ENCODE peak calls at places on chromosomes 13 and 19, in seven cellular contexts. Q, F, B, I, G, L and O are unnamed samples.

GRCh38 chr19:12543855-12544254 is 7.4 kb downstream of the ZNF564 start:
- DNase-seq in Q (no peak), F (no peak), B (no peak), I (no peak), G (no peak), L (no peak), O (no peak)

GRCh38 chr19:9570255-9570654 is 14.0 kb downstream of the ZNF121 start:
- DNase-seq in Q (no peak), F (no peak), B (no peak), I (no peak), G (no peak), L (no peak), O (no peak)

GRCh38 chr13:93882086-93882651 is 597.3 kb downstream of the DCT start:
- DNase-seq in Q (no peak), F (no peak), B (no peak), I (no peak), G (no peak), L (no peak), O (no peak)

GRCh38 chr13:93771782-93772181 is 545.2 kb downstream of the GPC6 start:
- DNase-seq in Q (no peak), F (no peak), B (no peak), I (no peak), G (no peak), L (no peak), O (no peak)

GRCh38 chr13:53405616-53406015 is 377.0 kb downstream of the OLFM4 start:
- DNase-seq in Q (peak), F (no peak), B (peak), I (no peak), G (no peak), L (no peak), O (no peak)

GRCh38 chr13:74730556-74731331 is 596.5 kb upstream of the KLF12 start:
- DNase-seq in Q (no peak), F (no peak), B (no peak), I (no peak), G (no peak), L (no peak), O (no peak)

GRCh38 chr13:89862691-89863036 is 1484.8 kb upstream of the MIR17HG start:
- DNase-seq in Q (no peak), F (no peak), B (no peak), I (no peak), G (no peak), L (no peak), O (no peak)

GRCh38 chr19:15871570-15871969 is 26.3 kb downstream of the CYP4F2 start:
- DNase-seq in Q (no peak), F (no peak), B (peak), I (no peak), G (peak), L (no peak), O (peak)

GRCh38 chr19:34397853-34398252 is 6.3 kb upstream of the PDCD2L start:
- DNase-seq in Q (no peak), F (no peak), B (no peak), I (no peak), G (no peak), L (no peak), O (no peak)

GRCh38 chr13:106284358-106284757 is 251.1 kb downstream of the EFNB2 start:
- DNase-seq in Q (no peak), F (no peak), B (no peak), I (no peak), G (no peak), L (no peak), O (no peak)

GRCh38 chr13:97631158-97631557 is 197.2 kb downstream of the RAP2A start:
- DNase-seq in Q (no peak), F (no peak), B (peak), I (no peak), G (no peak), L (no peak), O (no peak)

GRCh38 chr13:39463611-39464010 is 139.4 kb downstream of the LHFPL6 start:
- DNase-seq in Q (no peak), F (no peak), B (no peak), I (no peak), G (no peak), L (no peak), O (no peak)

GRCh38 chr13:93672996-93673395 is 446.4 kb downstream of the GPC6 start:
- DNase-seq in Q (no peak), F (no peak), B (no peak), I (no peak), G (no peak), L (no peak), O (no peak)

GRCh38 chr13:45807520-45808099 is 43.9 kb downstream of the SIAH3 start:
- DNase-seq in Q (no peak), F (no peak), B (peak), I (no peak), G (no peak), L (no peak), O (no peak)

GRCh38 chr13:42803563-42804212 is 22.3 kb downstream of the FAM216B start:
- DNase-seq in Q (no peak), F (no peak), B (no peak), I (no peak), G (no peak), L (no peak), O (no peak)

GRCh38 chr19:5436101-5436947 is 18.9 kb upstream of the ZNRF4 start:
- DNase-seq in Q (peak), F (no peak), B (no peak), I (no peak), G (no peak), L (no peak), O (no peak)

GRCh38 chr13:99949657-99950413 is 21.7 kb downstream of the ZIC5 start:
- DNase-seq in Q (no peak), F (no peak), B (no peak), I (no peak), G (no peak), L (no peak), O (no peak)

GRCh38 chr13:88979465-88980180 is 1308.5 kb downstream of the SLITRK5 start:
- DNase-seq in Q (no peak), F (peak), B (peak), I (no peak), G (no peak), L (no peak), O (peak)

GRCh38 chr19:13262450-13262849 is 112.2 kb downstream of the IER2 start:
- DNase-seq in Q (no peak), F (no peak), B (peak), I (no peak), G (no peak), L (no peak), O (no peak)

GRCh38 chr13:42864952-42865634 is 83.7 kb downstream of the FAM216B start:
- DNase-seq in Q (no peak), F (no peak), B (no peak), I (no peak), G (no peak), L (no peak), O (peak)

GRCh38 chr13:43054803-43055802 is 31.7 kb downstream of the DNAJC15 start:
- DNase-seq in Q (peak), F (no peak), B (peak), I (no peak), G (no peak), L (no peak), O (peak)

GRCh38 chr19:38880076-38880881 is 2.2 kb upstream of the RINL start:
- DNase-seq in Q (no peak), F (no peak), B (no peak), I (no peak), G (no peak), L (no peak), O (no peak)

GRCh38 chr13:41054212-41054877 is 7.0 kb upstream of the WBP4 start:
- DNase-seq in Q (no peak), F (no peak), B (peak), I (no peak), G (peak), L (no peak), O (no peak)

GRCh38 chr19:17681505-17682125 is 6.5 kb downstream of the UNC13A start:
- DNase-seq in Q (peak), F (peak), B (no peak), I (peak), G (no peak), L (no peak), O (peak)

GRCh38 chr13:46345400-46345799 is 41.7 kb downstream of the RUBCNL start:
- DNase-seq in Q (no peak), F (no peak), B (no peak), I (no peak), G (no peak), L (no peak), O (no peak)

GRCh38 chr19:11657307-11657706 is 60.0 kb downstream of the ZNF627 start:
- DNase-seq in Q (no peak), F (no peak), B (peak), I (no peak), G (peak), L (no peak), O (no peak)

GRCh38 chr19:52007436-52007804 is 591 bp downstream of the ZNF615 start:
- DNase-seq in Q (no peak), F (no peak), B (no peak), I (no peak), G (no peak), L (no peak), O (no peak)

GRCh38 chr19:6412111-6412999 is 12.3 kb downstream of the KHSRP start:
- DNase-seq in Q (peak), F (no peak), B (peak), I (no peak), G (peak), L (no peak), O (peak)

GRCh38 chr19:55256562-55257460 is 2.0 kb downstream of the PPP6R1 start:
- DNase-seq in Q (no peak), F (no peak), B (no peak), I (no peak), G (no peak), L (no peak), O (no peak)

GRCh38 chr13:114072421-114072820 is 60.0 kb downstream of the RASA3 start:
- DNase-seq in Q (no peak), F (no peak), B (no peak), I (no peak), G (no peak), L (no peak), O (peak)

GRCh38 chr19:34145741-34146202 is 26.5 kb upstream of the LSM14A start:
- DNase-seq in Q (peak), F (no peak), B (peak), I (no peak), G (peak), L (peak), O (peak)

GRCh38 chr13:97781891-97782305 is 171.6 kb upstream of the IPO5 start:
- DNase-seq in Q (no peak), F (peak), B (no peak), I (peak), G (no peak), L (no peak), O (peak)

GRCh38 chr13:21022694-21023325 is 38.6 kb downstream of the LATS2 start:
- DNase-seq in Q (no peak), F (no peak), B (no peak), I (no peak), G (no peak), L (no peak), O (no peak)

GRCh38 chr19:46489445-46490272 is 6.0 kb downstream of the PNMA8B start:
- DNase-seq in Q (no peak), F (peak), B (no peak), I (peak), G (peak), L (no peak), O (peak)

GRCh38 chr19:51552996-51553725 is 17.9 kb upstream of the ZNF175 start:
- DNase-seq in Q (peak), F (peak), B (peak), I (peak), G (peak), L (no peak), O (peak)

GRCh38 chr13:25872871-25873607 is 178.8 kb downstream of the SHISA2 start:
- DNase-seq in Q (no peak), F (no peak), B (no peak), I (no peak), G (no peak), L (no peak), O (no peak)